ENCODE peak calls at places on chromosomes 6 and 20, in six cellular contexts. E is coronary artery, K is SJSA1, Z is stomach, G is psoas muscle, A is right atrium auricular region. Q is an unnamed sample.
A peak's percentile ranks its signal among the peaks of the same experiment; 100 is the strongest.

GRCh38 chr20:34189572-34190163 is 51.6 kb upstream of the ASIP start:
- DNase-seq in E (no peak), K (no peak), Z (no peak), G (no peak), A (no peak), Q (no peak)

GRCh38 chr6:26122402-26122792 is 35.2 kb downstream of the HFE start:
- DNase-seq in E (no peak), K (peak; percentile 47), Z (no peak), G (no peak), A (no peak), Q (no peak)

GRCh38 chr6:170178561-170179477 is 112.1 kb downstream of the DLL1 start:
- DNase-seq in E (peak; percentile 62), K (peak; percentile 40), Z (peak; percentile 93), G (peak; percentile 80), A (peak; percentile 77), Q (no peak)

GRCh38 chr6:133052465-133052864 is 188.7 kb upstream of the EYA4 start:
- DNase-seq in E (no peak), K (no peak), Z (no peak), G (no peak), A (no peak), Q (no peak)

GRCh38 chr6:53333439-53334408 is 15.0 kb downstream of the ELOVL5 start:
- DNase-seq in E (no peak), K (no peak), Z (no peak), G (no peak), A (no peak), Q (no peak)

GRCh38 chr6:25389501-25389900 is 110.3 kb downstream of the CARMIL1 start:
- DNase-seq in E (no peak), K (no peak), Z (no peak), G (no peak), A (no peak), Q (no peak)

GRCh38 chr20:3590164-3590563 is 73.0 kb downstream of the GFRA4 start:
- DNase-seq in E (no peak), K (no peak), Z (no peak), G (no peak), A (no peak), Q (no peak)

GRCh38 chr6:169240125-169240524 is 13.5 kb downstream of the THBS2 start:
- DNase-seq in E (no peak), K (no peak), Z (no peak), G (no peak), A (no peak), Q (peak; percentile 30)

GRCh38 chr20:49984426-49985153 is 1.8 kb downstream of the SNAI1 start:
- DNase-seq in E (no peak), K (no peak), Z (no peak), G (no peak), A (no peak), Q (no peak)

GRCh38 chr20:52529856-52530255 is 338.3 kb upstream of the ZFP64 start:
- DNase-seq in E (no peak), K (peak; percentile 66), Z (no peak), G (no peak), A (no peak), Q (no peak)

GRCh38 chr6:56953597-56954388 is 1.1 kb upstream of the BEND6 start:
- DNase-seq in E (no peak), K (no peak), Z (no peak), G (no peak), A (no peak), Q (peak; percentile 40)

GRCh38 chr6:27592107-27592480 is 119.2 kb upstream of the ZNF184 start:
- DNase-seq in E (no peak), K (no peak), Z (no peak), G (no peak), A (no peak), Q (no peak)

GRCh38 chr20:33092361-33092760 is 12.9 kb downstream of the BPIFB4 start:
- DNase-seq in E (no peak), K (no peak), Z (no peak), G (no peak), A (no peak), Q (no peak)

DNA sequence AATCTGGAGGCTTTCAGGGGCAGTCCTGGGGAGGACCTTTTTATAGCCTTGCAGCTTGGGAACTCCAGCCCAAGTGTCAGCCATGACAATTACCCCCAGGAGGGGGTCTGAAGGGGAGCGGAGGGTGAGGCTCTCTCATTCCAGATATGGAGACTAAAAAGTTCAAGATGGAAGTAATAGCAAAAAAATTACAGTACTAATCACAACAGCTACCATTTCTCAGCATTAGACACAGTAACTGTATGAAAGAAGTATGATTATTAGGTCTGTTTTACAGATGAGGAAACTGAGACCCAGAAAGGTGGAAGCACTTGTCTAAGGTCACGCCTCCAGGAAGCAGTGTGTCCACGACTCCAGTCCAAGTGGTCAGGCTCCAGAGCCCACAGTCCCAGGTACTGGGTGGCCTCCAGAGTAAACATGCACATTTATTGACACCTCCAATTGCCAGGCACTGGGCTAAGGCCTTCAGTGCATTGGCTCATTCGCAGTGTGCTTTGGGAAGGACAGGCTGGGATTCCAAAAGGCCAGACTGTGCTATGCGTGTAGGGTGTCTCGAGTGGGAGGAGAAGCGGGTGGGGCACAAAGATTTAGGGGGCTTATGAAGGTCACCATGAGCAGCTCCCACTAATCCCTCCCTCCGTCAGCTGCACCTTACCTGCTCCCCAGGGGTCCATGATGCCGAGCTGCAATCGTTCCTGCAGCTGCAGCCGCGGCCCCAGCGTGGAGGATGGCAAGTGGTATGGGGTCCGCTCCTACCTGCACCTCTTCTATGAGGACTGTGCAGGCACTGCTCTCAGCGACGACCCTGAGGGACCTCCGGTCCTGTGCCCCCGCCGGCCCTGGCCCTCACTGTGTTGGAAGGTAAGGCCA is 2.3 kb downstream of the NRSN2 start:
- DNase-seq in E (no peak), K (no peak), Z (peak; percentile 58), G (no peak), A (no peak), Q (peak; percentile 41)
- H3K4me3 ChIP-seq in E (no peak overlapping the region), K (no peak overlapping the region), Z (no peak overlapping the region), G (no peak overlapping the region), A (no peak overlapping the region), Q (no peak overlapping the region)

DNA sequence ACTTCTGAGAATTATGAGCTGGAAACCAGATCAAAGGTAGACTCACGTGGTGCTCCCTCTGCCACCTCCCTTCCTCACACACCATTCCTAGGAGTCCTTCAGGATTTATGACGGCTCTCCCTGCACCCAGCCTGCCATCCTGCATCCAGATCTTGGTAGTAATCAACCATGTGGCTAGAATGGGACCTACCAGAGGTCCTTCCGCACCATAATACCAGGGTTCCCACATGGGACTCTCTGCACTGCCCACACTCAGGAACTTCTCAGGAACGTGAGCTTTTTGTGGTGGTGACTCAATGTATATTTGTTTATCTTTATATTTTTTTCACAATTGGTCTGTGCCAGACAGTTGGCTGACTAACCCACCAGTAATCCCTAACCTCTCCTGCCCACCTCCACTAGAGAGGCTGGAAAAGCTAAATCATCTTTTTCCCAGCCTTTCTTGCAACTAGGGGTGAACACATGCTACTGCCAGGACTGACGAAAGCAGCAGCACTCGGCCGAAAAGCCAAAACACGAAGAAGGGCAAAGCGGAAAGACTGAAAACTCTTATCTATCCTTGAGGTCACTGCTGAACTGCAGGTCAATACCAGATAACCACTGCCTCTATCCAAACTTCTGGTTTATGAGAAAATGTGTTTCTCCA is 113.0 kb downstream of the TRERF1 start:
- DNase-seq in E (no peak), K (peak; percentile 91), Z (no peak), G (no peak), A (no peak), Q (no peak)
- H3K27ac ChIP-seq in E (no peak overlapping the region), K (peak overlapping the region; percentile 84), Z (no peak overlapping the region), G (no peak overlapping the region), A (no peak overlapping the region), Q (no peak overlapping the region)

DNA sequence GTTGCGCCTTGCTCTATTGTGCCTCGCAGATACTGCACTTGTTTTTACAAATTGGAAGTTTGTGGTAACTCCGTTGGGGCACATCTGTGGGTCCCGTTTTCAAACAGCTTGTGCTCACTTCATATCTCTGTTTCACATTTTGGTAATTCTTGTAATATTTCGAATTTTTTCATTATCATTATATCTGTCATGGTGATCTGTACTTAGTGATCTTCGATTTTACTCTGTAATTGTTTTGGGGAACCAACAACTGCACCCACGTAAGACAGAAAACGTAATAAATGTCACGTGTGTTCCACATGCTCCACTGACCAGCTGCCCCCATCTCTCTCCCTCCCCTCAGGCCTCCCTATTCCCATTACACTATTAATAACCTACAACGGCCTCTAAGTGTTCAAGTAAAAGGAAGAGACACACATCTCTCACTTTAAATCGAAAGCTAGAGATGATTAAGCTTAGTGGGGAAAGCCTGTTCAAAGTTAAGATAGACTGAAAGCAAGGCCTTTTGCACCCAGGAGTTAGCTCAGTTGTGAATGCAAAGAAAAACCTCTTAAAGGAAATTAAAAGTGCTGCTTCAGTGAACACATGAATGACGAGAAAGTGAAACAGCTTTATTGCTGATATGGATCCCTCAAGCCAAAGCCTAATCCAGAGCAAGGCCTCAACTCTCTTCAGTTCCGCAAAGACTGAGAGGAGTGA is 26.9 kb downstream of the TTLL2 start:
- DNase-seq in E (no peak), K (no peak), Z (no peak), G (no peak), A (no peak), Q (no peak)
- H3K4me3 ChIP-seq in E (peak overlapping the region; percentile 65), K (no peak overlapping the region), Z (peak overlapping the region; percentile 43), G (peak overlapping the region; percentile 59), A (peak overlapping the region; percentile 54), Q (no peak overlapping the region)

DNA sequence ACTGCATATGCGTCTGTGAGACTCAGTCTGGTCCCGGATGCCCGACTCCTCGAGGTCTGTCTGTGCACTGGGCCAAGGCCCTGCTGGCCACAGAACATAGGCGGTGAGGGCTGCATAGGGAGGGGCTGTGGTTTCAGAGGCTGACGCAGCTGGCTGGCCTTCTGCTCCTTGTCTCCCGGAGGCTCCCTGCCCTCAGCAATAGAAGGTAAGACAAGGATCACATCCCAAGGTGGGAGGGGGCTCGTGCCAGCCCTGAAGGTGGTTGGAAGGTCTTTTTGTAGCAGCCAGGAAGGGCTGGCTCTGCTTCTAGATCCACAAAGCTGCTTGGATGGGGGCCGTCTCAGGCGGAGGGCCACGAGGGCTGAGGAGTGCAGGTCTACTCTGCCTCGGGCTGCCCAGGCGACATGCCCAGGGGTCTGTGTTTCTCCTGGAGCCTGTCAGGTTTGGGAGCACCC is 239.8 kb upstream of the SULF2 start:
- DNase-seq in E (no peak), K (peak; percentile 94), Z (no peak), G (peak; percentile 73), A (no peak), Q (peak; percentile 84)
- H3K27ac ChIP-seq in E (no peak overlapping the region), K (peak overlapping the region; percentile 80), Z (no peak overlapping the region), G (no peak overlapping the region), A (no peak overlapping the region), Q (no peak overlapping the region)

DNA sequence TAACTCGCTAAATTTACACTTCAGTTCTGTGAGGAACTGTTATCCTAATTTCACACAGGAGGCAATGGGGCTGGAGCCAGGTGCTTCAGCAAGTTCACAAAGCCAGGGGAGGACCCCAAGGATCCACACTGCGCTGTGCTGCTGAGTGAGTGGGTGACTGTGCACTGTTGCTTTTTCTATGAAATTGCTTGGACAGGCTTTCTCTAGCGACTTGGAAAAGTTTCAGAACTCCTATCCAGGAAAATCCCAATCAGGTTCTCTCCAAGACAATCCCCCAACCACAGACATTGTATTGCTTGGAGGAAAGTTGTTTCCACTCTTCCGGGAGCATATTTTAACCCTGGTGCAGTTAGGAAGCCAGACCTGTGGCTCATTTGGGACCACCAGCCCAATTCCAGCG is 175.9 kb upstream of the CST7 start:
- DNase-seq in E (peak; percentile 21), K (peak; percentile 16), Z (no peak), G (no peak), A (no peak), Q (no peak)
- H3K4me3 ChIP-seq in E (no peak overlapping the region), K (no peak overlapping the region), Z (no peak overlapping the region), G (no peak overlapping the region), A (no peak overlapping the region), Q (no peak overlapping the region)